ENCODE peak calls at places on chromosome 2, in four cellular contexts. D is CD8-positive, alpha-beta T cell; W is left lung; M is upper lobe of right lung. L is an unnamed sample.

GRCh38 chr2:55232863-55233657 is 572 bp downstream of the RPS27A start:
- DNase-seq in D (peak; percentile 76), W (peak; percentile 83), M (peak; percentile 79), L (peak; percentile 48)

GRCh38 chr2:95086017-95086416 is 35.6 kb downstream of the MRPS5 start:
- DNase-seq in D (no peak), W (no peak), M (no peak), L (no peak)

GRCh38 chr2:11104794-11105660 is 50.2 kb upstream of the SLC66A3 start:
- DNase-seq in D (no peak), W (no peak), M (peak; percentile 48), L (no peak)

GRCh38 chr2:24076849-24077534 is 866 bp upstream of the SF3B6 start:
- DNase-seq in D (no peak), W (no peak), M (no peak), L (peak; percentile 39)

GRCh38 chr2:128472789-128473174 is 154.1 kb upstream of the HS6ST1 start:
- DNase-seq in D (no peak), W (no peak), M (no peak), L (no peak)

GRCh38 chr2:79832540-79833234 is 319.8 kb downstream of the CTNNA2 start:
- DNase-seq in D (no peak), W (no peak), M (no peak), L (no peak)

GRCh38 chr2:85769987-85770362 is 16.2 kb downstream of the ATOH8 start:
- DNase-seq in D (no peak), W (no peak), M (no peak), L (no peak)

GRCh38 chr2:96501471-96501874 is 3.7 kb downstream of the NEURL3 start:
- DNase-seq in D (no peak), W (no peak), M (no peak), L (no peak)

GRCh38 chr2:75041791-75042231 is 83.4 kb downstream of the POLE4 start:
- DNase-seq in D (no peak), W (no peak), M (no peak), L (no peak)

GRCh38 chr2:78681386-78681785 is 344.1 kb upstream of the REG3G start:
- DNase-seq in D (no peak), W (no peak), M (no peak), L (no peak)

GRCh38 chr2:161367675-161368074 is 48.4 kb upstream of the TBR1 start:
- DNase-seq in D (no peak), W (no peak), M (no peak), L (no peak)

GRCh38 chr2:12504443-12504842 is 212.3 kb upstream of the TRIB2 start:
- DNase-seq in D (no peak), W (no peak), M (no peak), L (no peak)

DNA sequence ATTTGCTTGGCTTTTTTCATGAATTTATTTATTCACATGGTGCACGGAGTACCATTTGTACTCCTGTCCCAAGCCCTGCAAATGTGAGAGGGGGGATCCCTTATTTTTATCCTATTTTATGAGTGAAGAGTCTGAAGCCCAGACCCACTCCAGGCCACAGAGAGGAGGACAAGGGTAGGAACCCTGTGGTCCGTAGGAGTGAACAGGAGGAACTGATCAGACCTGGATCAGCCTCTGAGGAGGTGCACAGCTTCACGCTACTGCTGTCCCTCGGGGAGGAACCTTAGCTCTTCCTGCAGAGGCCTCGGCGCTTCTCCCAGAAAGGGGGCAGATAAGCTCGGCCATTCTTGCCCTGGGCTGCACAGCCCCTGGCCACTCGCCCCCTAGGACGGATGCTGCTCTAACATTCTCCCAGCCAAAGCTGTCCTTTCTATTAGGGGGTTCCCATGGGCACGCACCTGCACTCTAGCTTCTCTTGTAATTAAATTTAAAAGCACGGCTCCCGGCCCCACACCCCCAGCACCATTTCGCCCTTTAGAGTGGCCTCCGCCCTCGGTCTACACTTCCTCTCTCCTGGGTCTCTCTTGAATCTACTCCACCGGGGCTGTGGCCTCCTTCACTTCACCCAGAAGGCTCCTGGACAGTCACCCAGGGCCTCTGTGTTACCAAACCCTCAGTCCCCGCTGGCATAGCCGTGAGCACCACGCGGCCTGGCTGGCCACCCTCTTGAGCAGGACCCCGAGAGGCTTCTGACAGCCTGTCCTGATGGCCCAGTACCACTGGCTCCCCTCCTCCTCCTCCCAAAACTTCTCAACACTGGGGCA is 6.5 kb upstream of the RAB17 start:
- DNase-seq in D (no peak), W (no peak), M (no peak), L (no peak)
- H3K4me1 ChIP-seq in D (no peaks in the 10 kb centered on the region), W (peaks cover 10% of the 10 kb centered on the region), M (no peaks in the 10 kb centered on the region), L (no peaks in the 10 kb centered on the region)

GRCh38 chr2:17593841-17594482 is 53.5 kb downstream of the VSNL1 start:
- DNase-seq in D (no peak), W (no peak), M (no peak), L (no peak)
- H3K4me1 ChIP-seq in D (no peaks in the 10 kb centered on the region), W (peaks cover 7% of the 10 kb centered on the region), M (no peaks in the 10 kb centered on the region), L (peaks cover 3% of the 10 kb centered on the region)

DNA sequence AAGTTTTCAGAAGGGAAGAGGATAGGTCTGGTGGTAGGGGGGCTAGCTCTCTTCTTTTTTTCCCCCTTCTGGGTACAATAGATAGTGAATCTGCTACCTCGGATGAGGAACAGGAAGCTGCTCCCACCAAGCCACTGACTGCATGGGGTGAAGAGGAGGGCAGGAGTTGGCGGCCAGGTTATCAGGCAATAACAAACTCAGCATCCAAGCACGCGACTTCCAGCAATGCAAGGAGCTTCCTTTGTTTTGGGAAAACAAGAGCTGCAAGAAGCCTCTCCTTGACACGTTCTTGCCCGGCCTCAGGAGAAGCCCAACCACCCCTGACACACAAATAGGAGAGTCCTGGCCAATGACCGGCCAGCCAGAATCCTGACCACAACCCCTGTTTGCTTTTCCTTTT is 32.2 kb downstream of the NHEJ1 start:
- DNase-seq in D (no peak), W (no peak), M (no peak), L (no peak)
- H3K4me1 ChIP-seq in D (peaks cover 15% of the 10 kb centered on the region), W (peaks cover 12% of the 10 kb centered on the region), M (peaks cover 33% of the 10 kb centered on the region), L (no peaks in the 10 kb centered on the region)

GRCh38 chr2:241967096-241967495 is 97.6 kb downstream of the RTP5 start:
- DNase-seq in D (no peak), W (no peak), M (no peak), L (no peak)
- H3K4me1 ChIP-seq in D (peaks cover 15% of the 10 kb centered on the region), W (no peaks in the 10 kb centered on the region), M (peaks cover 4% of the 10 kb centered on the region), L (no peaks in the 10 kb centered on the region)

DNA sequence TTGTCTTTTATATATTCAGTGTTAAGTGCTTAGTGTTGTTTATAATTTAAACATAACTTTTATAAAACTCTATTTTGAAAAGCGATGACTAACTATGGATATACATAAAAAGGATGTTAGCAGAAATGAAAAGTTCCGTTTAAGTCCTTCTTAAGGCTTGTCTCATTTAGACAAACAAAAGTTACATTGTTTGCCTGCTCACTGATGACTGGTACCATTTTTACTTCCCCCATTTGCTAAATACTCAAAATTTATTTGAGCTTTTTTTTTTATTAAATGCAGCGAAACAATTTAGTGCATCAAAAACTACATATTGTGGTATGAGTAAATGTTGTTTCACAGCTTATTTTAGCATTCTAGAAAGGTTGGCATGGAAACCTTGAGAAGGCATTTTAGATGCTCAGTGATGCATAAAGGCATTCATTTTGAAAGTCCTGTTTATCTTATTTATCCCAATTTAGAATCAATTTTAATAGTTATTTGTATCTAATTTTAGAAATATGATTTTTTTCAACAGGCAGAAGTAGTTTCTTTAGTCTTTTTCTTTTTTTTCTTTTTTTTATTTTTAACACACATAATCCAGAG is 100.0 kb downstream of the MAP2 start:
- DNase-seq in D (no peak), W (no peak), M (no peak), L (peak; percentile 19)
- H3K4me1 ChIP-seq in D (peaks cover 4% of the 10 kb centered on the region), W (peaks cover 5% of the 10 kb centered on the region), M (peaks cover 12% of the 10 kb centered on the region), L (peaks cover 41% of the 10 kb centered on the region)